ENCODE peak calls at places on chromosomes 7 and 10, in ten cellular contexts. I is GM03348; X is posterior cingulate gyrus; V is stimulated activated CD4-positive, alpha-beta T cell treated with anti-CD3 and anti-CD28 coated beads, TNF-alpha, amount 100 ng/mL, for 24 hours; Q is dorsolateral prefrontal cortex; G is anterior cingulate cortex; S is stomach; H is fibroblast of mammary gland; J is non-pigmented ciliary epithelial cell; D is A549. N is an unnamed sample.

GRCh38 chr10:63829573-63830149 is 308.5 kb downstream of the REEP3 start:
- DNase-seq in I (no peak), X (no peak), V (no peak), Q (no peak), G (no peak), S (no peak), H (no peak), J (no peak), D (no peak), N (no peak)

GRCh38 chr7:47198159-47198558 is 383.8 kb downstream of the TNS3 start:
- DNase-seq in I (no peak), X (no peak), V (no peak), Q (no peak), G (no peak), S (no peak), H (peak), J (no peak), D (peak), N (no peak)

GRCh38 chr10:22629843-22630228 is 84.5 kb downstream of the PIP4K2A start:
- DNase-seq in I (no peak), X (no peak), V (no peak), Q (no peak), G (no peak), S (no peak), H (no peak), J (no peak), D (no peak), N (no peak)

GRCh38 chr7:16791895-16792294 is 12.9 kb downstream of the AGR2 start:
- DNase-seq in I (no peak), X (no peak), V (no peak), Q (no peak), G (no peak), S (no peak), H (peak), J (no peak), D (no peak), N (no peak)

GRCh38 chr10:118482393-118483331 is 112.8 kb downstream of the PRLHR start:
- DNase-seq in I (no peak), X (no peak), V (no peak), Q (no peak), G (no peak), S (no peak), H (peak), J (no peak), D (no peak), N (no peak)

GRCh38 chr10:77678146-77678545 is 40.5 kb upstream of the KCNMA1 start:
- DNase-seq in I (no peak), X (no peak), V (no peak), Q (no peak), G (no peak), S (no peak), H (no peak), J (no peak), D (no peak), N (no peak)

GRCh38 chr10:30048768-30049507 is 10.4 kb downstream of the JCAD start:
- DNase-seq in I (no peak), X (no peak), V (no peak), Q (no peak), G (no peak), S (no peak), H (no peak), J (no peak), D (no peak), N (no peak)

GRCh38 chr7:47893238-47893637 is 55.0 kb downstream of the PKD1L1 start:
- DNase-seq in I (no peak), X (no peak), V (no peak), Q (no peak), G (no peak), S (no peak), H (peak), J (no peak), D (peak), N (no peak)

N was measured in occipital lobe.